ENCODE peak calls at places on chromosomes 4 and X, in five cellular contexts. E is GM06990, V is GM12865, I is brain microvascular endothelial cell, R is neural crest cell. C is an unnamed sample.

GRCh38 chrX:110125435-110125834 is 122.5 kb downstream of the TMEM164 start:
- DNase-seq in E (no peak), V (no peak), I (no peak), R (no peak), C (no peak)

GRCh38 chrX:124917011-124917410 is 402.7 kb upstream of the TEX13C start:
- DNase-seq in I (no peak), R (no peak), V (no peak), E (no peak), C (no peak)

GRCh38 chr4:100168521-100168920 is 21.7 kb downstream of the DDIT4L start:
- DNase-seq in V (no peak), E (no peak), I (peak; percentile 13), R (no peak), C (no peak)

GRCh38 chr4:74006009-74006476 is 7.6 kb upstream of the CXCL5 start:
- DNase-seq in V (no peak), R (no peak), I (no peak), E (no peak), C (peak; percentile 13)

GRCh38 chr4:96767815-96768480 is 928.1 kb downstream of the PDHA2 start:
- DNase-seq in E (no peak), R (no peak), I (no peak), V (no peak), C (no peak)

GRCh38 chrX:143661286-143661685 is 25.4 kb upstream of the SLITRK4 start:
- DNase-seq in I (no peak), E (no peak), R (no peak), V (no peak), C (no peak)

GRCh38 chr4:1767058-1767769 is 25.9 kb upstream of the FGFR3 start:
- DNase-seq in E (no peak), V (no peak), R (peak; percentile 51), I (no peak), C (peak; percentile 82)

GRCh38 chr4:164753873-164754488 is at the start of gene SMIM31:
- DNase-seq in E (no peak), I (no peak), R (no peak), V (no peak), C (no peak)

GRCh38 chr4:119040711-119041185 is 94.9 kb upstream of the MYOZ2 start:
- DNase-seq in E (no peak), R (no peak), I (peak; percentile 80), V (peak; percentile 20), C (no peak)

GRCh38 chrX:17425151-17425550 is 50.2 kb downstream of the NHS start:
- DNase-seq in E (no peak), R (no peak), I (no peak), V (no peak), C (no peak)

GRCh38 chrX:22278375-22278774 is 5.7 kb downstream of the CBLL2 start:
- DNase-seq in E (no peak), I (no peak), V (no peak), R (no peak), C (no peak)

GRCh38 chr4:139651282-139652194 is 14.1 kb upstream of the MGST2 start:
- DNase-seq in V (peak; percentile 76), R (peak; percentile 79), I (peak; percentile 75), E (peak; percentile 18), C (peak; percentile 49)

GRCh38 chr4:139658185-139658584 is 7.4 kb upstream of the MGST2 start:
- DNase-seq in V (no peak), E (no peak), R (no peak), I (no peak), C (no peak)

GRCh38 chr4:139656614-139657486 is 8.8 kb upstream of the MGST2 start:
- DNase-seq in I (peak; percentile 71), E (no peak), R (peak; percentile 49), V (peak; percentile 66), C (peak; percentile 47)

GRCh38 chr4:139654516-139654915 is 11.1 kb upstream of the MGST2 start:
- DNase-seq in V (no peak), R (no peak), I (no peak), E (no peak), C (no peak)

GRCh38 chr4:139655116-139655515 is 10.5 kb upstream of the MGST2 start:
- DNase-seq in I (peak; percentile 31), R (no peak), E (no peak), V (peak; percentile 52), C (no peak)
- TF ChIP-seq CTCF in I (peak; percentile 65), R (peak; percentile 60), E (peak; percentile 44), V (peak; percentile 56), C (peak; percentile 46)

GRCh38 chr4:3206439-3207100 is 42.4 kb upstream of the MSANTD1 start:
- DNase-seq in E (no peak), I (no peak), V (no peak), R (no peak), C (no peak)

GRCh38 chr4:3208826-3209225 is 40.1 kb upstream of the MSANTD1 start:
- DNase-seq in R (no peak), V (no peak), I (no peak), E (no peak), C (no peak)

GRCh38 chr4:3209551-3210325 is 39.2 kb upstream of the MSANTD1 start:
- DNase-seq in R (no peak), V (no peak), E (no peak), I (no peak), C (no peak)

GRCh38 chr4:3205995-3206394 is 43.0 kb upstream of the MSANTD1 start:
- DNase-seq in E (no peak), V (no peak), R (no peak), I (no peak), C (no peak)

GRCh38 chr4:3207531-3208037 is 41.4 kb upstream of the MSANTD1 start:
- DNase-seq in E (no peak), I (no peak), R (no peak), V (no peak), C (no peak)
- TF ChIP-seq CTCF in E (no peak), I (no peak), R (peak; percentile 18), V (no peak), C (no peak)

GRCh38 chrX:39609941-39610340 is 487.8 kb downstream of the BCOR start:
- DNase-seq in R (no peak), E (no peak), I (no peak), V (no peak), C (no peak)
- TF ChIP-seq CTCF in R (no peak), E (no peak), I (no peak), V (no peak), C (no peak)

DNA sequence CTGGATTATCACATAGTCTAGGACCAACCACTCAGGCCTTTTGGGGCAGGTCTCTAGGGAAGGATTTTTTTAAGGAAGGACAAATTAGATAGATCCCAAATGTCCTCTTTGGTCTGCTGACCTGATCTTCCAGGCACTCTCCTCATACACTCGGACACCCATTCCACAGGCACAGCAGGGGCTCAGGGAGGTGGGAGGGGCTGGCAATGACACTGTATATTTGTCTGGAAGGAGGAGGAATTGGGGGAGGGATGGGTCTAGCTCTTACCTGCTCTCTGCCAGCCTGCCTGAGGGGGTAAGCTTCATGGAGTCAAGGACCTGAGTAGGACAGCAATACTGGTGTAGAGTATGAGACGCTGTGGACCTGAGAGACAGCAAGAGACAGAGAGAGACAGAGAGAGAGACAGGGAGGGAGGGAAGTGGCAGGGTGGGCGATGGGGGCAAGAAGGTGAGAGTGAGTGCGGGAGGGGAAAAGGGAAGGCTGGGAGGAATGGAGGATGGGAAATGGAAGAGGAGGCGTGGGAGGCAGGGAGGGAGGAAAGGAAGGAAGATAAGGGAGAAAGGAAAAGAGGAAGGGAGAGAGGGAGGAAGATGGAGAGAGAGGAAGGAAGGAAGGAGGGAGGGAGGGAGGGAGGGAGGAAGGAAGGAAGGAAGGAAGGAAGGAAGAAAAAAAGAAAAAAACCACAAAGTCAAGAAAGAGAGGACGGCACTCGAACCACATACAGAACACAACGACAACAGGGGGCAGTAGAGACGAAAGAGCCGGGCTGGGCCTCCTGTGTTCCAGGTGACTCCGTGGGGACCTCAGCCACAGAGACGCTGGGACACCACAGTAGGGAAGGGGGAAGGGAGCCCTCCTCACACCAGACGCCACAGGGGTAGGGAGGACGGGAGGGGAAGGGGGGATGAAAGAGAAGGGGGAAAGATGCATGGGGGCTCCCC is 1.8 kb downstream of the IQSEC2 start:
- DNase-seq in E (no peak), R (no peak), I (no peak), V (peak; percentile 8), C (no peak)
- TF ChIP-seq CTCF in E (peak; percentile 33), R (no peak), I (peak; percentile 28), V (peak; percentile 10), C (peak; percentile 38)

GRCh38 chr4:123874044-123874443 is 477.4 kb downstream of the SPRY1 start:
- DNase-seq in E (no peak), I (no peak), V (no peak), R (no peak), C (no peak)

GRCh38 chr4:123877561-123877960 is 481.0 kb downstream of the SPRY1 start:
- DNase-seq in V (no peak), I (peak; percentile 63), R (no peak), E (no peak), C (no peak)

GRCh38 chr4:123876640-123877039 is 480.0 kb downstream of the SPRY1 start:
- DNase-seq in I (no peak), E (no peak), V (no peak), R (no peak), C (no peak)

GRCh38 chr4:123878976-123879375 is 482.4 kb downstream of the SPRY1 start:
- DNase-seq in V (no peak), R (no peak), E (no peak), I (no peak), C (no peak)

DNA sequence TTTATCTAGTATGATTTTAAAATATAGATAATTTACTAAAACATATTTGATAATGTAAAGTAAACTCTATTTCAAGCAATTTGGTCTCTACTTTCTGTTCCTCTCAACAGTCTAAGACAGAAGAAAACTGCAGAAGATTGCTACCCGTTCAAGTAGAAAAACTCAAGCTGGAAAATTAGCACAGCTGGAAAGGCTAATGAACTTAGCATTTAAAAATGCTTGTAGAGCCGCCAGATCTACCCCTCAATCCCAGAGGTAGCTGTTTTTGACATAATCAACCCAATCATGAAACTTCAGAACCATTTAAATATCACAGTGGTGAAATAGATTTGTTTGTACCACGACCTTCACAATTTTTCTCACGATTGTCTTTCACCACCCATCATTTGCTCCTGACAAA is 479.5 kb downstream of the SPRY1 start:
- DNase-seq in E (no peak), I (no peak), R (no peak), V (no peak), C (no peak)
- TF ChIP-seq CTCF in E (no peak), I (no peak), R (no peak), V (no peak), C (no peak)

GRCh38 chr4:170227928-170228327 is 138.2 kb upstream of the AADAT start:
- DNase-seq in R (no peak), V (no peak), E (no peak), I (no peak), C (no peak)
- TF ChIP-seq CTCF in R (peak; percentile 44), V (no peak), E (no peak), I (peak; percentile 33), C (no peak)

DNA sequence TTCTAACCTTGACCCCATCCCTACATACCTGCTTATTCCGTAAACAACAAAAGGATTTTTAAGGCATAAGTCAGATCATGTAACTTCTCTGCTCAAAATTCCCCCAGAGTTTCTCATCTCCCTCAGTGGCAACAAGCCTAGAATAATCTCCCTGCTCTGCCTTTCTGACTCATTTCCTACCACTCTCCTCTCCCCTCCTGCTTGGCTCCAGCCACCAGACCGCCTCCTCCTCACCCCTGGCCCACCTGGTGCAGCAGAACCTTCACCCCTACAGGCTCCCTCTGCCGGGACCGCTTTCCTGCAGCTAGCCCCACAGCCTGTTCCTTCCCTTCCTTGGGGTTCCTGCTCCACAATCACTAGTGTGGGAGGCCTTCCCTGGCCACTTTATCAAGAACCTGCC is 32.1 kb downstream of the TSPAN5 start:
- DNase-seq in R (no peak), E (no peak), I (peak; percentile 87), V (no peak), C (no peak)
- TF ChIP-seq CTCF in R (no peak), E (no peak), I (peak; percentile 53), V (no peak), C (no peak)

C was measured in GM13977.